ENCODE peak calls at places on chromosomes 5 and 9, in seven cellular contexts. One of them, this sample, is unnamed.

GRCh38 chr9:123335227-123335985 is 20.6 kb upstream of the CRB2 start:
- DNase-seq in HCT116: no peak
- DNase-seq in HepG2: no peak
- DNase-seq in K562: no peak
- DNase-seq in H1: no peak
- DNase-seq in WTC11: no peak
- DNase-seq in GM12878: no peak
- DNase-seq in this sample: no peak

GRCh38 chr9:120698766-120699165 is 15.5 kb downstream of the MEGF9 start:
- DNase-seq in HCT116: no peak
- DNase-seq in HepG2: no peak
- DNase-seq in H1: no peak
- DNase-seq in WTC11: no peak
- DNase-seq in GM12878: no peak
- DNase-seq in K562: no peak
- DNase-seq in this sample: no peak

GRCh38 chr9:124733964-124734740 is 37.0 kb downstream of the NR6A1 start:
- DNase-seq in H1: no peak
- DNase-seq in HepG2: peak
- DNase-seq in HCT116: no peak
- DNase-seq in WTC11: no peak
- DNase-seq in K562: no peak
- DNase-seq in GM12878: no peak
- DNase-seq in this sample: no peak

GRCh38 chr5:118518720-118519119 is 469.6 kb downstream of the DTWD2 start:
- DNase-seq in H1: no peak
- DNase-seq in K562: no peak
- DNase-seq in GM12878: no peak
- DNase-seq in HCT116: no peak
- DNase-seq in HepG2: no peak
- DNase-seq in WTC11: no peak
- DNase-seq in this sample: no peak

GRCh38 chr9:28234899-28235277 is 661.6 kb upstream of the C9orf72 start:
- DNase-seq in HepG2: no peak
- DNase-seq in H1: no peak
- DNase-seq in HCT116: no peak
- DNase-seq in K562: no peak
- DNase-seq in WTC11: no peak
- DNase-seq in GM12878: no peak
- DNase-seq in this sample: no peak

GRCh38 chr5:1747803-1748085 is 51.9 kb downstream of the MRPL36 start:
- DNase-seq in HepG2: no peak
- DNase-seq in WTC11: no peak
- DNase-seq in GM12878: no peak
- DNase-seq in K562: no peak
- DNase-seq in H1: no peak
- DNase-seq in HCT116: no peak
- DNase-seq in this sample: no peak

GRCh38 chr5:58849995-58850667 is 267.3 kb downstream of the RAB3C start:
- DNase-seq in HepG2: peak
- DNase-seq in HCT116: peak
- DNase-seq in WTC11: peak
- DNase-seq in K562: peak
- DNase-seq in GM12878: no peak
- DNase-seq in H1: no peak
- DNase-seq in this sample: peak

GRCh38 chr5:135426102-135427082 is 20.8 kb downstream of the DCANP1 start:
- DNase-seq in WTC11: no peak
- DNase-seq in GM12878: peak
- DNase-seq in HepG2: peak
- DNase-seq in HCT116: peak
- DNase-seq in H1: no peak
- DNase-seq in K562: peak
- DNase-seq in this sample: peak

GRCh38 chr5:147918899-147919298 is 12.6 kb upstream of the C5orf46 start:
- DNase-seq in GM12878: no peak
- DNase-seq in HepG2: no peak
- DNase-seq in WTC11: no peak
- DNase-seq in H1: no peak
- DNase-seq in K562: no peak
- DNase-seq in HCT116: no peak
- DNase-seq in this sample: no peak

GRCh38 chr9:133403766-133404439 is 13.9 kb downstream of the REXO4 start:
- DNase-seq in H1: peak
- DNase-seq in K562: peak
- DNase-seq in WTC11: peak
- DNase-seq in GM12878: no peak
- DNase-seq in HCT116: peak
- DNase-seq in HepG2: peak
- DNase-seq in this sample: peak

GRCh38 chr5:154465169-154465568 is 12.9 kb downstream of the HAND1 start:
- DNase-seq in H1: no peak
- DNase-seq in HCT116: peak
- DNase-seq in WTC11: no peak
- DNase-seq in K562: no peak
- DNase-seq in HepG2: peak
- DNase-seq in GM12878: no peak
- DNase-seq in this sample: no peak

GRCh38 chr9:37001461-37001860 is 32.6 kb downstream of the PAX5 start:
- DNase-seq in HepG2: no peak
- DNase-seq in K562: no peak
- DNase-seq in H1: no peak
- DNase-seq in GM12878: no peak
- DNase-seq in WTC11: no peak
- DNase-seq in HCT116: no peak
- DNase-seq in this sample: no peak

GRCh38 chr9:73565833-73566465 is 414.3 kb downstream of the ANXA1 start:
- DNase-seq in GM12878: no peak
- DNase-seq in HepG2: peak
- DNase-seq in K562: no peak
- DNase-seq in H1: no peak
- DNase-seq in WTC11: peak
- DNase-seq in HCT116: no peak
- DNase-seq in this sample: peak

GRCh38 chr9:77099388-77099787 is 77.9 kb upstream of the VPS13A start:
- DNase-seq in H1: no peak
- DNase-seq in WTC11: no peak
- DNase-seq in HepG2: no peak
- DNase-seq in K562: no peak
- DNase-seq in HCT116: no peak
- DNase-seq in GM12878: no peak
- DNase-seq in this sample: peak

GRCh38 chr9:82513976-82514735 is 525.6 kb downstream of the SPATA31D1 start:
- DNase-seq in HCT116: no peak
- DNase-seq in WTC11: no peak
- DNase-seq in GM12878: no peak
- DNase-seq in H1: no peak
- DNase-seq in HepG2: no peak
- DNase-seq in K562: no peak
- DNase-seq in this sample: no peak

GRCh38 chr5:57215629-57216195 is 41.9 kb downstream of the GPBP1 start:
- DNase-seq in K562: no peak
- DNase-seq in HepG2: no peak
- DNase-seq in GM12878: no peak
- DNase-seq in HCT116: no peak
- DNase-seq in H1: no peak
- DNase-seq in WTC11: no peak
- DNase-seq in this sample: no peak

GRCh38 chr9:136648746-136649145 is 14.0 kb upstream of the EGFL7 start:
- DNase-seq in H1: no peak
- DNase-seq in HCT116: no peak
- DNase-seq in WTC11: no peak
- DNase-seq in HepG2: no peak
- DNase-seq in GM12878: no peak
- DNase-seq in K562: no peak
- DNase-seq in this sample: no peak

GRCh38 chr9:119167876-119168275 is 201.4 kb downstream of the BRINP1 start:
- DNase-seq in K562: no peak
- DNase-seq in WTC11: no peak
- DNase-seq in H1: no peak
- DNase-seq in GM12878: no peak
- DNase-seq in HepG2: no peak
- DNase-seq in HCT116: no peak
- DNase-seq in this sample: no peak

GRCh38 chr5:62790348-62790747 is 211.7 kb downstream of the LRRC70 start:
- DNase-seq in GM12878: no peak
- DNase-seq in HepG2: peak
- DNase-seq in H1: no peak
- DNase-seq in HCT116: no peak
- DNase-seq in K562: no peak
- DNase-seq in WTC11: no peak
- DNase-seq in this sample: no peak

GRCh38 chr5:173412566-173412965 is 84.4 kb upstream of the STC2 start:
- DNase-seq in HepG2: no peak
- DNase-seq in GM12878: no peak
- DNase-seq in K562: no peak
- DNase-seq in HCT116: no peak
- DNase-seq in H1: no peak
- DNase-seq in WTC11: no peak
- DNase-seq in this sample: no peak

GRCh38 chr9:133101356-133102189 is 19.5 kb downstream of the RALGDS start:
- DNase-seq in HepG2: no peak
- DNase-seq in WTC11: no peak
- DNase-seq in K562: no peak
- DNase-seq in GM12878: no peak
- DNase-seq in HCT116: no peak
- DNase-seq in H1: no peak
- DNase-seq in this sample: no peak

GRCh38 chr9:4590430-4591122 is 71.5 kb upstream of the PLPP6 start:
- DNase-seq in GM12878: no peak
- DNase-seq in HepG2: no peak
- DNase-seq in HCT116: no peak
- DNase-seq in K562: no peak
- DNase-seq in WTC11: no peak
- DNase-seq in H1: no peak
- DNase-seq in this sample: no peak

GRCh38 chr9:4592886-4593285 is 69.2 kb upstream of the PLPP6 start:
- DNase-seq in GM12878: no peak
- DNase-seq in H1: no peak
- DNase-seq in HCT116: no peak
- DNase-seq in HepG2: no peak
- DNase-seq in K562: no peak
- DNase-seq in WTC11: no peak
- DNase-seq in this sample: no peak

GRCh38 chr9:4588721-4589120 is 73.4 kb upstream of the PLPP6 start:
- DNase-seq in GM12878: no peak
- DNase-seq in WTC11: no peak
- DNase-seq in HCT116: no peak
- DNase-seq in K562: no peak
- DNase-seq in HepG2: no peak
- DNase-seq in H1: no peak
- DNase-seq in this sample: no peak

GRCh38 chr9:4592325-4592724 is 69.8 kb upstream of the PLPP6 start:
- DNase-seq in HepG2: no peak
- DNase-seq in WTC11: no peak
- DNase-seq in GM12878: no peak
- DNase-seq in HCT116: no peak
- DNase-seq in K562: no peak
- DNase-seq in H1: no peak
- DNase-seq in this sample: no peak

GRCh38 chr9:4591123-4591500 is 71.0 kb upstream of the PLPP6 start:
- DNase-seq in HepG2: no peak
- DNase-seq in GM12878: no peak
- DNase-seq in WTC11: no peak
- DNase-seq in H1: no peak
- DNase-seq in K562: no peak
- DNase-seq in HCT116: no peak
- DNase-seq in this sample: no peak
- TF ChIP-seq SP1 in HepG2: no peak
- TF ChIP-seq SP1 in GM12878: no peak
- TF ChIP-seq SP1 in WTC11: no peak
- TF ChIP-seq SP1 in H1: no peak
- TF ChIP-seq SP1 in K562: no peak
- TF ChIP-seq SP1 in HCT116: no peak
- TF ChIP-seq SP1 in this sample: no peak

GRCh38 chr9:93255994-93256877 is 72.3 kb downstream of the WNK2 start:
- DNase-seq in HCT116: no peak
- DNase-seq in GM12878: no peak
- DNase-seq in WTC11: no peak
- DNase-seq in HepG2: no peak
- DNase-seq in K562: no peak
- DNase-seq in H1: peak
- DNase-seq in this sample: no peak

GRCh38 chr9:93258818-93259489 is 75.0 kb downstream of the WNK2 start:
- DNase-seq in K562: no peak
- DNase-seq in WTC11: peak
- DNase-seq in GM12878: no peak
- DNase-seq in HCT116: no peak
- DNase-seq in HepG2: no peak
- DNase-seq in H1: peak
- DNase-seq in this sample: no peak

GRCh38 chr9:93258419-93258817 is 74.5 kb downstream of the WNK2 start:
- DNase-seq in WTC11: no peak
- DNase-seq in H1: no peak
- DNase-seq in HCT116: no peak
- DNase-seq in K562: no peak
- DNase-seq in HepG2: no peak
- DNase-seq in GM12878: no peak
- DNase-seq in this sample: no peak

GRCh38 chr9:93257808-93258331 is 73.9 kb downstream of the WNK2 start:
- DNase-seq in GM12878: no peak
- DNase-seq in WTC11: no peak
- DNase-seq in HepG2: no peak
- DNase-seq in HCT116: no peak
- DNase-seq in H1: peak
- DNase-seq in K562: no peak
- DNase-seq in this sample: no peak

GRCh38 chr9:93256878-93257807 is 73.2 kb downstream of the WNK2 start:
- DNase-seq in HCT116: no peak
- DNase-seq in HepG2: no peak
- DNase-seq in WTC11: no peak
- DNase-seq in K562: no peak
- DNase-seq in H1: peak
- DNase-seq in GM12878: no peak
- DNase-seq in this sample: no peak
- TF ChIP-seq SP1 in HCT116: no peak
- TF ChIP-seq SP1 in HepG2: no peak
- TF ChIP-seq SP1 in WTC11: no peak
- TF ChIP-seq SP1 in K562: no peak
- TF ChIP-seq SP1 in H1: no peak
- TF ChIP-seq SP1 in GM12878: no peak
- TF ChIP-seq SP1 in this sample: no peak

GRCh38 chr5:50958852-50959457 is 292.5 kb downstream of the PARP8 start:
- DNase-seq in HepG2: peak
- DNase-seq in GM12878: no peak
- DNase-seq in HCT116: peak
- DNase-seq in K562: peak
- DNase-seq in WTC11: no peak
- DNase-seq in H1: no peak
- DNase-seq in this sample: peak
- TF ChIP-seq SP1 in HepG2: no peak
- TF ChIP-seq SP1 in GM12878: no peak
- TF ChIP-seq SP1 in HCT116: no peak
- TF ChIP-seq SP1 in K562: no peak
- TF ChIP-seq SP1 in WTC11: no peak
- TF ChIP-seq SP1 in H1: no peak
- TF ChIP-seq SP1 in this sample: no peak

DNA sequence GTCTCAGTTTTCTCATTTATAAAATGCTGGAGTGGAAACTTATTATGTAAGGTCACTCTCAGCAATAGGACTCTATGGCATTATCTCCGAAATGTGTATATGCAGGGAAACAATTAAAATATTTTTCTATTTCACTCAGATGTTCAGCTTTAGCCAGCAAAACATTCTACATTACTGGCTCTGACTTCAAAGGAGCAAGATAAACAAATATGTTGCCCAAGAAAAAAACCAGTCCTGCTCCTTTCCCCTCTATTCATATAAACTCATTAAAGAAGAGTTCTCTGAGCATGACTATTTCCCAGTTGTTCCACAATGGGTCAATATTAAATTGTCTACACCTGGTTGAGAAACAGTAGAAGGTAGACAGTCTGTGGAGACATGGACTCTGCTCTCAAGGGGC is 155.0 kb downstream of the NPR3 start:
- DNase-seq in HepG2: no peak
- DNase-seq in H1: no peak
- DNase-seq in GM12878: no peak
- DNase-seq in HCT116: no peak
- DNase-seq in K562: no peak
- DNase-seq in WTC11: no peak
- DNase-seq in this sample: no peak
- TF ChIP-seq SP1 in HepG2: no peak
- TF ChIP-seq SP1 in H1: no peak
- TF ChIP-seq SP1 in GM12878: no peak
- TF ChIP-seq SP1 in HCT116: no peak
- TF ChIP-seq SP1 in K562: no peak
- TF ChIP-seq SP1 in WTC11: no peak
- TF ChIP-seq SP1 in this sample: no peak